ENCODE peak calls at places on chromosome 7, in five cellular contexts. O, C, M, Y and Z are unnamed samples.
A peak's percentile ranks its signal among the peaks of the same experiment; 100 is the strongest.

GRCh38 chr7:40506158-40506557 is 371.4 kb downstream of the SUGCT start:
- DNase-seq in O (no peak), C (no peak), M (no peak), Y (no peak), Z (no peak)

GRCh38 chr7:99078416-99078815 is 65.5 kb downstream of the SMURF1 start:
- DNase-seq in O (no peak), C (no peak), M (no peak), Y (no peak), Z (no peak)

GRCh38 chr7:4552985-4553384 is 129.1 kb upstream of the FOXK1 start:
- DNase-seq in O (no peak), C (no peak), M (no peak), Y (no peak), Z (no peak)

GRCh38 chr7:104328308-104328969 is at the start of gene LHFPL3:
- DNase-seq in O (no peak), C (no peak), M (no peak), Y (no peak), Z (no peak)

GRCh38 chr7:47574473-47575328 is 7.2 kb downstream of the TNS3 start:
- DNase-seq in O (no peak), C (no peak), M (no peak), Y (peak; percentile 55), Z (no peak)

GRCh38 chr7:93992423-93993110 is 11.6 kb downstream of the BET1 start:
- DNase-seq in O (no peak), C (no peak), M (no peak), Y (no peak), Z (no peak)

GRCh38 chr7:98106647-98107312 is at the start of gene LMTK2:
- DNase-seq in O (peak; percentile 97), C (peak; percentile 54), M (peak; percentile 96), Y (peak; percentile 93), Z (peak; percentile 95)

GRCh38 chr7:26507375-26508068 is 215.9 kb downstream of the SNX10 start:
- DNase-seq in O (no peak), C (no peak), M (no peak), Y (no peak), Z (no peak)

GRCh38 chr7:1418505-1419309 is 40.6 kb downstream of the MICALL2 start:
- DNase-seq in O (no peak), C (no peak), M (no peak), Y (peak; percentile 77), Z (no peak)

GRCh38 chr7:55477781-55478374 is 94.4 kb downstream of the VOPP1 start:
- DNase-seq in O (no peak), C (peak; percentile 80), M (no peak), Y (no peak), Z (peak; percentile 59)

GRCh38 chr7:132518102-132518838 is 58.0 kb downstream of the PLXNA4 start:
- DNase-seq in O (no peak), C (no peak), M (no peak), Y (peak; percentile 44), Z (no peak)

GRCh38 chr7:151837285-151838042 is 39.5 kb downstream of the PRKAG2 start:
- DNase-seq in O (no peak), C (no peak), M (no peak), Y (no peak), Z (no peak)

GRCh38 chr7:70790215-70791073 is 341.5 kb upstream of the GALNT17 start:
- DNase-seq in O (no peak), C (no peak), M (no peak), Y (no peak), Z (no peak)

DNA sequence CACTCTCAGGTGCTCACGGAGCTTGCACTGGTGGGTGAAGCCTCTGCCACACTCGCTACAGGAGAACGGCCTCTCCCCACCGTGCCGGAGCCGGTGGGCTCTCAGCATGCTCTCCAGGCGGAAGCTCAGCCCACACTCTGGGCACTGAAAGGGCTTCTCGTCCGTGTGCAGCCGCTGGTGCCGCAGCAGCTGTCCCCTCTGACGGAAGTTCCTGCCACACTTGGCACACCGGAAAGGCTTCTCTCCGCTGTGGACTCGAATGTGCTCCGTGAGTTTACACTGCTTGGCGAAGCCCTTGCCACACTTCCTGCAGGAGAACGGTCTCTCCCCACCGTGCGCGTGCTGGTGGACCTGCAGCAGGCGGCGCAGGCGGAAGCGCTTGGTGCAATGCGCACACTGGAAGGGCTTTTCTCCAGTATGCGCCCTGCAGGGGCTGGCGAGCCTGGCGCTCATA is 19.3 kb downstream of the ZNF786 start:
- DNase-seq in O (no peak), C (no peak), M (no peak), Y (no peak), Z (no peak)
- H3K4me3 ChIP-seq in O (no peak overlapping the region), C (no peak overlapping the region), M (no peak overlapping the region), Y (no peak overlapping the region), Z (no peak overlapping the region)

GRCh38 chr7:28180031-28180363 is 598 bp downstream of the JAZF1 start:
- DNase-seq in O (no peak), C (no peak), M (no peak), Y (no peak), Z (no peak)

GRCh38 chr7:28177836-28178235 is 2.8 kb downstream of the JAZF1 start:
- DNase-seq in O (no peak), C (no peak), M (no peak), Y (no peak), Z (no peak)

GRCh38 chr7:28176645-28177044 is 4.0 kb downstream of the JAZF1 start:
- DNase-seq in O (no peak), C (no peak), M (no peak), Y (no peak), Z (no peak)

GRCh38 chr7:28179081-28180030 is 1.2 kb downstream of the JAZF1 start:
- DNase-seq in O (peak; percentile 87), C (no peak), M (peak; percentile 82), Y (peak; percentile 53), Z (peak; percentile 80)

GRCh38 chr7:28178537-28178936 is 2.1 kb downstream of the JAZF1 start:
- DNase-seq in O (no peak), C (no peak), M (no peak), Y (no peak), Z (no peak)
- H3K4me3 ChIP-seq in O (peak overlapping the region; percentile 91), C (peak overlapping the region; percentile 84), M (peak overlapping the region; percentile 79), Y (peak overlapping the region; percentile 85), Z (peak overlapping the region; percentile 98)

GRCh38 chr7:155346285-155346684 is 48.6 kb downstream of the INSIG1 start:
- DNase-seq in O (no peak), C (no peak), M (no peak), Y (no peak), Z (no peak)

GRCh38 chr7:155344270-155344617 is 46.6 kb downstream of the INSIG1 start:
- DNase-seq in O (no peak), C (no peak), M (no peak), Y (no peak), Z (no peak)

GRCh38 chr7:155343661-155344121 is 46.0 kb downstream of the INSIG1 start:
- DNase-seq in O (no peak), C (no peak), M (no peak), Y (no peak), Z (no peak)

GRCh38 chr7:155345490-155345889 is 47.8 kb downstream of the INSIG1 start:
- DNase-seq in O (no peak), C (no peak), M (no peak), Y (no peak), Z (no peak)

GRCh38 chr7:155344618-155345433 is 47.1 kb downstream of the INSIG1 start:
- DNase-seq in O (peak; percentile 84), C (peak; percentile 14), M (peak; percentile 75), Y (peak; percentile 79), Z (peak; percentile 80)
- H3K4me3 ChIP-seq in O (peak overlapping the region; percentile 46), C (peak overlapping the region; percentile 31), M (peak overlapping the region; percentile 57), Y (peak overlapping the region; percentile 62), Z (peak overlapping the region; percentile 58)

GRCh38 chr7:120587281-120587680 is 270.7 kb downstream of the TSPAN12 start:
- DNase-seq in O (no peak), C (no peak), M (no peak), Y (no peak), Z (no peak)

GRCh38 chr7:120586561-120586960 is 271.4 kb downstream of the TSPAN12 start:
- DNase-seq in O (no peak), C (no peak), M (no peak), Y (no peak), Z (no peak)

GRCh38 chr7:120583835-120584586 is 273.9 kb downstream of the TSPAN12 start:
- DNase-seq in O (no peak), C (no peak), M (no peak), Y (no peak), Z (no peak)

GRCh38 chr7:120588411-120588810 is 269.5 kb downstream of the TSPAN12 start:
- DNase-seq in O (no peak), C (no peak), M (no peak), Y (no peak), Z (no peak)

GRCh38 chr7:120582916-120583315 is 275.0 kb downstream of the TSPAN12 start:
- DNase-seq in O (no peak), C (no peak), M (no peak), Y (no peak), Z (no peak)
- H3K4me3 ChIP-seq in O (no peak overlapping the region), C (no peak overlapping the region), M (no peak overlapping the region), Y (no peak overlapping the region), Z (no peak overlapping the region)

GRCh38 chr7:105675873-105676484 is 94.7 kb upstream of the EFCAB10 start:
- DNase-seq in O (no peak), C (no peak), M (peak; percentile 37), Y (no peak), Z (no peak)

GRCh38 chr7:105678811-105679495 is 97.7 kb upstream of the EFCAB10 start:
- DNase-seq in O (peak; percentile 90), C (no peak), M (peak; percentile 80), Y (no peak), Z (peak; percentile 85)

GRCh38 chr7:105677395-105677701 is 96.1 kb upstream of the EFCAB10 start:
- DNase-seq in O (no peak), C (no peak), M (no peak), Y (no peak), Z (no peak)

GRCh38 chr7:105680505-105681187 is 99.4 kb upstream of the EFCAB10 start:
- DNase-seq in O (peak; percentile 79), C (no peak), M (peak; percentile 68), Y (no peak), Z (no peak)

DNA sequence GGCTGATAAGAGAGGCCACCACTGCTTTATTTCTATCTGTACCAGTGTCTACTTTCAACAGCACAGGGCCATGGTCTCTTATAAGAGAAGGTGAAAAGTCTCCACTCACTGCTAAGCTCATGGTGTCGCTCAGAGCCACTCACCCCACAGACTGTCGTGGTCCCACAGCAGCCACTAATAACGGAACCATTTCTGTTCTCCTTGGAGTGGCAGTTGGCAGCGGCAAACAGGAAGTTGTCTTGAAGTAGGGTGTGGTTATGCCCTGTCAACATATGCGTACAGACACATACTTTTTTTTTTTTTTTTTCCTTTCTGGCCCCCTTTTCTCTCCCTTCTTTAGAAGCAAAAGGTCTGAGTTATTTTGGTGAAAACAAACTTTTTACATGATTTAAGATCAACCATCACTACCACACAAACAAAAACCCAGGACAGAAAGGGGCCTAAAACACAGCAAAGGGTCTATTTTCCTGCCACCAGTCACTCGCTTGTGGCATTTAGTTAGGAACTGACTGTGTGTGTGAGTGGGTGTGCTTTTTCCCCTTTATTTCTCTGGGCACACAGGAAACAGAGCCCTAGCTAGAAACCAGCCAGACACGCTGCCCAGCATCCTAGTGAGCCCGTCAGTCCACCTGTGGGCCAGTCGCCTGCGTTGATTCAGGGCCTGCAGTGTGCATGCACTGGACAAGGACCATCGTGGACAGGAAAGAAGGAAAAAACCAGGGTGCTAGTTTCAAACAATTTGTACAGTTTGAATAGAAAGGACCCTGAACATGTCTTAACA is 96.7 kb upstream of the EFCAB10 start:
- DNase-seq in O (no peak), C (no peak), M (peak; percentile 28), Y (no peak), Z (no peak)
- H3K4me3 ChIP-seq in O (peak overlapping the region; percentile 51), C (no peak overlapping the region), M (peak overlapping the region; percentile 55), Y (no peak overlapping the region), Z (peak overlapping the region; percentile 68)

GRCh38 chr7:155467846-155468821 is 10.2 kb downstream of the EN2 start:
- DNase-seq in O (no peak), C (no peak), M (no peak), Y (no peak), Z (no peak)
- H3K4me3 ChIP-seq in O (peak overlapping the region; percentile 37), C (no peak overlapping the region), M (peak overlapping the region; percentile 41), Y (peak overlapping the region; percentile 34), Z (peak overlapping the region; percentile 54)